ENCODE peak calls at places on chromosomes 4 and X, in four cellular contexts. One of them, this sample, is unnamed.

GRCh38 chr4:174427562-174428140 is 94.6 kb downstream of the HPGD start:
- DNase-seq in T-helper 2 cell: no peak
- DNase-seq in left colon: no peak
- DNase-seq in activated T-cell treated with anti-CD3 and anti-CD28 coated beads for 1 hour: no peak
- DNase-seq in this sample: no peak

GRCh38 chr4:24928708-24929107 is 15.9 kb upstream of the CCDC149 start:
- DNase-seq in T-helper 2 cell: no peak
- DNase-seq in left colon: no peak
- DNase-seq in activated T-cell treated with anti-CD3 and anti-CD28 coated beads for 1 hour: no peak
- DNase-seq in this sample: no peak

GRCh38 chr4:5635826-5636196 is 72.5 kb downstream of the EVC2 start:
- DNase-seq in T-helper 2 cell: peak; percentile 23
- DNase-seq in left colon: no peak
- DNase-seq in activated T-cell treated with anti-CD3 and anti-CD28 coated beads for 1 hour: no peak
- DNase-seq in this sample: no peak

GRCh38 chr4:153651041-153651960 is 32.8 kb upstream of the TLR2 start:
- DNase-seq in T-helper 2 cell: peak; percentile 83
- DNase-seq in left colon: peak; percentile 23
- DNase-seq in activated T-cell treated with anti-CD3 and anti-CD28 coated beads for 1 hour: peak; percentile 27
- DNase-seq in this sample: no peak

GRCh38 chr4:101643201-101643600 is 147.3 kb upstream of the BANK1 start:
- DNase-seq in T-helper 2 cell: no peak
- DNase-seq in left colon: no peak
- DNase-seq in activated T-cell treated with anti-CD3 and anti-CD28 coated beads for 1 hour: no peak
- DNase-seq in this sample: no peak

GRCh38 chrX:40503094-40503493 is 77.7 kb upstream of the ATP6AP2 start:
- DNase-seq in T-helper 2 cell: no peak
- DNase-seq in left colon: no peak
- DNase-seq in activated T-cell treated with anti-CD3 and anti-CD28 coated beads for 1 hour: no peak
- DNase-seq in this sample: no peak

GRCh38 chr4:183716302-183716701 is 57.2 kb downstream of the TRAPPC11 start:
- DNase-seq in T-helper 2 cell: no peak
- DNase-seq in left colon: no peak
- DNase-seq in activated T-cell treated with anti-CD3 and anti-CD28 coated beads for 1 hour: no peak
- DNase-seq in this sample: no peak

GRCh38 chr4:56226579-56226978 is 160.7 kb downstream of the AASDH start:
- DNase-seq in T-helper 2 cell: no peak
- DNase-seq in left colon: no peak
- DNase-seq in activated T-cell treated with anti-CD3 and anti-CD28 coated beads for 1 hour: no peak
- DNase-seq in this sample: no peak